ENCODE peak calls at places on chromosomes 12 and 14, in six cellular contexts. Q, K, R, J, O and C are unnamed samples.

GRCh38 chr14:38238881-38239280 is 17.0 kb downstream of the CLEC14A start:
- DNase-seq in Q (no peak), K (no peak), R (no peak), J (no peak), O (no peak), C (no peak)

GRCh38 chr12:66302827-66303169 is 505 bp downstream of the HELB start:
- DNase-seq in Q (no peak), K (no peak), R (no peak), J (no peak), O (no peak), C (no peak)

GRCh38 chr12:49260165-49260564 is 4.7 kb upstream of the TUBA1C start:
- DNase-seq in Q (no peak), K (no peak), R (no peak), J (no peak), O (no peak), C (peak)

GRCh38 chr14:31717294-31718085 is 156.3 kb downstream of the NUBPL start:
- DNase-seq in Q (no peak), K (no peak), R (no peak), J (no peak), O (no peak), C (no peak)

GRCh38 chr12:65886996-65887395 is 62.7 kb downstream of the HMGA2 start:
- DNase-seq in Q (peak), K (no peak), R (no peak), J (no peak), O (no peak), C (no peak)

GRCh38 chr12:3378655-3379054 is 112.3 kb upstream of the PRMT8 start:
- DNase-seq in Q (no peak), K (no peak), R (no peak), J (no peak), O (no peak), C (no peak)

GRCh38 chr14:104422301-104423223 is 157.0 kb upstream of the C14orf180 start:
- DNase-seq in Q (no peak), K (no peak), R (no peak), J (no peak), O (no peak), C (no peak)

GRCh38 chr14:89575386-89576061 is 158.5 kb upstream of the FOXN3 start:
- DNase-seq in Q (no peak), K (no peak), R (no peak), J (no peak), O (no peak), C (no peak)

GRCh38 chr14:102774391-102775153 is 2.7 kb upstream of the TRAF3 start:
- DNase-seq in Q (peak), K (peak), R (peak), J (peak), O (peak), C (peak)